ENCODE peak calls at places on chromosome 17, in nine cellular contexts. S, R, J, D, Y, V, Z, E and W are unnamed samples.

GRCh38 chr17:79073706-79074088 is 927 bp upstream of the ENGASE start:
- DNase-seq in S (no peak), R (no peak), J (peak), D (no peak), Y (no peak), V (no peak), Z (no peak), E (no peak), W (no peak)

GRCh38 chr17:62963296-62963695 is 2.7 kb upstream of the TANC2 start:
- DNase-seq in S (no peak), R (peak), J (no peak), D (no peak), Y (peak), V (no peak), Z (no peak), E (no peak), W (peak)

GRCh38 chr17:2853722-2854580 is 57.7 kb downstream of the RAP1GAP2 start:
- DNase-seq in S (no peak), R (no peak), J (peak), D (no peak), Y (peak), V (peak), Z (peak), E (peak), W (peak)

GRCh38 chr17:6756425-6757012 is 673 bp downstream of the XAF1 start:
- DNase-seq in S (no peak), R (no peak), J (peak), D (no peak), Y (no peak), V (no peak), Z (no peak), E (no peak), W (no peak)

GRCh38 chr17:37527249-37527851 is 37.7 kb downstream of the DUSP14 start:
- DNase-seq in S (peak), R (peak), J (peak), D (no peak), Y (peak), V (peak), Z (no peak), E (no peak), W (peak)

GRCh38 chr17:50062323-50063243 is 6.7 kb downstream of the ITGA3 start:
- DNase-seq in S (no peak), R (peak), J (peak), D (no peak), Y (peak), V (no peak), Z (peak), E (no peak), W (peak)

GRCh38 chr17:48013876-48014602 is 23.6 kb downstream of the COPZ2 start:
- DNase-seq in S (no peak), R (no peak), J (no peak), D (no peak), Y (no peak), V (no peak), Z (no peak), E (no peak), W (no peak)

GRCh38 chr17:47694818-47695663 is 1.1 kb downstream of the TBKBP1 start:
- DNase-seq in S (peak), R (peak), J (no peak), D (no peak), Y (peak), V (peak), Z (peak), E (no peak), W (no peak)

GRCh38 chr17:7408341-7408740 is 696 bp downstream of the NLGN2 start:
- DNase-seq in S (no peak), R (no peak), J (peak), D (no peak), Y (no peak), V (peak), Z (no peak), E (no peak), W (no peak)

GRCh38 chr17:34095101-34095500 is 160.0 kb upstream of the CCL2 start:
- DNase-seq in S (no peak), R (no peak), J (no peak), D (no peak), Y (no peak), V (no peak), Z (no peak), E (no peak), W (no peak)

GRCh38 chr17:67362173-67362572 is 4.2 kb downstream of the PSMD12 start:
- DNase-seq in S (no peak), R (no peak), J (no peak), D (no peak), Y (no peak), V (no peak), Z (no peak), E (no peak), W (no peak)

GRCh38 chr17:6421700-6422604 is 13.0 kb downstream of the AIPL1 start:
- DNase-seq in S (peak), R (peak), J (peak), D (peak), Y (peak), V (peak), Z (peak), E (no peak), W (peak)

GRCh38 chr17:732788-733720 is 658 bp downstream of the TLCD3A start:
- DNase-seq in S (peak), R (peak), J (peak), D (no peak), Y (peak), V (peak), Z (peak), E (no peak), W (peak)

GRCh38 chr17:67652433-67652832 is 65.3 kb upstream of the NOL11 start:
- DNase-seq in S (no peak), R (no peak), J (no peak), D (no peak), Y (no peak), V (no peak), Z (no peak), E (no peak), W (no peak)

GRCh38 chr17:42779942-42780815 is at the start of gene WNK4:
- DNase-seq in S (no peak), R (peak), J (peak), D (no peak), Y (peak), V (peak), Z (peak), E (no peak), W (no peak)

GRCh38 chr17:64400644-64401043 is 10.0 kb upstream of the PECAM1 start:
- DNase-seq in S (no peak), R (no peak), J (no peak), D (no peak), Y (no peak), V (no peak), Z (no peak), E (no peak), W (no peak)

GRCh38 chr17:64398330-64398729 is 7.7 kb upstream of the PECAM1 start:
- DNase-seq in S (no peak), R (no peak), J (no peak), D (no peak), Y (no peak), V (no peak), Z (no peak), E (no peak), W (no peak)

GRCh38 chr17:64399767-64400156 is 9.1 kb upstream of the PECAM1 start:
- DNase-seq in S (no peak), R (no peak), J (no peak), D (no peak), Y (no peak), V (no peak), Z (no peak), E (no peak), W (no peak)

GRCh38 chr17:64401244-64401860 is 10.7 kb upstream of the PECAM1 start:
- DNase-seq in S (no peak), R (no peak), J (no peak), D (no peak), Y (no peak), V (no peak), Z (no peak), E (no peak), W (no peak)

GRCh38 chr17:64399071-64399766 is 8.6 kb upstream of the PECAM1 start:
- DNase-seq in S (no peak), R (no peak), J (no peak), D (no peak), Y (no peak), V (no peak), Z (no peak), E (no peak), W (peak)
- H3K27ac ChIP-seq in S (no peak), R (no peak), J (no peak), D (no peak), Y (no peak), V (no peak), Z (no peak), E (no peak), W (no peak)

GRCh38 chr17:38740806-38741205 is 7.3 kb downstream of the PCGF2 start:
- DNase-seq in S (no peak), R (no peak), J (no peak), D (no peak), Y (no peak), V (no peak), Z (no peak), E (no peak), W (no peak)
- H3K27ac ChIP-seq in S (no peak), R (no peak), J (peak), D (no peak), Y (no peak), V (no peak), Z (peak), E (no peak), W (no peak)

GRCh38 chr17:45428050-45428953 is 4.4 kb downstream of the ARHGAP27 start:
- DNase-seq in S (peak), R (peak), J (peak), D (peak), Y (peak), V (peak), Z (peak), E (no peak), W (peak)

GRCh38 chr17:45427181-45427835 is 5.4 kb downstream of the ARHGAP27 start:
- DNase-seq in S (no peak), R (no peak), J (no peak), D (no peak), Y (no peak), V (no peak), Z (no peak), E (no peak), W (no peak)

GRCh38 chr17:45430006-45430737 is 2.5 kb downstream of the ARHGAP27 start:
- DNase-seq in S (no peak), R (no peak), J (peak), D (no peak), Y (no peak), V (peak), Z (no peak), E (no peak), W (no peak)

GRCh38 chr17:45429338-45430005 is 3.2 kb downstream of the ARHGAP27 start:
- DNase-seq in S (peak), R (no peak), J (peak), D (no peak), Y (peak), V (peak), Z (peak), E (no peak), W (no peak)

GRCh38 chr17:45428954-45429337 is 3.7 kb downstream of the ARHGAP27 start:
- DNase-seq in S (no peak), R (no peak), J (no peak), D (no peak), Y (no peak), V (peak), Z (no peak), E (no peak), W (no peak)
- H3K27ac ChIP-seq in S (no peak), R (no peak), J (peak), D (no peak), Y (no peak), V (no peak), Z (peak), E (peak), W (no peak)

GRCh38 chr17:60392042-60392844 is at the start of gene USP32:
- DNase-seq in S (peak), R (peak), J (peak), D (peak), Y (peak), V (peak), Z (peak), E (peak), W (peak)

GRCh38 chr17:60390881-60391418 is 983 bp downstream of the USP32 start:
- DNase-seq in S (peak), R (peak), J (peak), D (no peak), Y (peak), V (no peak), Z (peak), E (no peak), W (peak)

GRCh38 chr17:60391419-60392041 is 403 bp downstream of the USP32 start:
- DNase-seq in S (peak), R (no peak), J (no peak), D (no peak), Y (no peak), V (peak), Z (no peak), E (peak), W (no peak)

GRCh38 chr17:60388742-60389141 is 3.2 kb downstream of the USP32 start:
- DNase-seq in S (no peak), R (peak), J (no peak), D (no peak), Y (no peak), V (peak), Z (no peak), E (no peak), W (no peak)

DNA sequence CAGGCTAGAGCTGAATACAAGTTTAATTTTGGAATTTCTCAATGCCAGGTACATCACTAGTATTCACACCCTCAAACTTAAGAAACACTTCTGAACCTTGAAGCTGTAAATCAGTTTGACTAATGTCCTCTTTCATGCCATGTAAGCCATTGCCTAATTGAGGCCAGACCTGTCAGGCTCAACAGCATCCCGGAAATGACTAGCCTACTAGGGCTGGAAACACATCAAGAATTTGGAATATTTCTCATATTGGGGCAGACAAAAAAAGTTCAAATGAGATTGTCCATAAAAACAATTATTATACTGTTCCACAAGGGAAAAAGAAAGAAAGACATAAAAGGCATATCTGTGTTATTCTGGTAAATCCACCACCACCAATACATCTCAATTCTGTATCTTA is 1.7 kb downstream of the USP32 start:
- DNase-seq in S (peak), R (peak), J (peak), D (no peak), Y (peak), V (no peak), Z (no peak), E (no peak), W (peak)
- H3K27ac ChIP-seq in S (peak), R (peak), J (no peak), D (no peak), Y (no peak), V (no peak), Z (peak), E (peak), W (peak)

DNA sequence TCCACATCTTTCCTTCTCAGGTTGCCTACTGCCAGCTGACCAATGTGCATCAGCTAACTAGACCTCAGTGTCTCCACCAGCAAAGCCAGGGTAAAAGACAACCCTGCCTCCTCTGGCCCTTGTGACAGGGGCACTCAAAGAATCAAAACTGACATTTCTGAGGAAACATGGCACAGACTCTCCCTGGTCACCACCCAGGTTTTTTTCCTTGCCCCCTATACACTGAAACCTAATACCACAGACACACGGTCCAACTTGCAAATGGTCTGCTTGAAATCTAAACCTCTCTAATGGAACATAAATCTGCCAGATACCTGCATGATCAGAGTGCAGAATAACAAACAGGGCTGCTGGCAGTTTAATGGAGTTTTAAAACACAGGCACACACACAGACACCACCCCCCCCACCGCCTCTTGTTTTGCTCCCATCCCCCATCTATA is 19.5 kb upstream of the CORO6 start:
- DNase-seq in S (no peak), R (no peak), J (no peak), D (no peak), Y (no peak), V (no peak), Z (no peak), E (no peak), W (no peak)
- H3K27ac ChIP-seq in S (peak), R (peak), J (no peak), D (no peak), Y (no peak), V (no peak), Z (peak), E (no peak), W (no peak)

DNA sequence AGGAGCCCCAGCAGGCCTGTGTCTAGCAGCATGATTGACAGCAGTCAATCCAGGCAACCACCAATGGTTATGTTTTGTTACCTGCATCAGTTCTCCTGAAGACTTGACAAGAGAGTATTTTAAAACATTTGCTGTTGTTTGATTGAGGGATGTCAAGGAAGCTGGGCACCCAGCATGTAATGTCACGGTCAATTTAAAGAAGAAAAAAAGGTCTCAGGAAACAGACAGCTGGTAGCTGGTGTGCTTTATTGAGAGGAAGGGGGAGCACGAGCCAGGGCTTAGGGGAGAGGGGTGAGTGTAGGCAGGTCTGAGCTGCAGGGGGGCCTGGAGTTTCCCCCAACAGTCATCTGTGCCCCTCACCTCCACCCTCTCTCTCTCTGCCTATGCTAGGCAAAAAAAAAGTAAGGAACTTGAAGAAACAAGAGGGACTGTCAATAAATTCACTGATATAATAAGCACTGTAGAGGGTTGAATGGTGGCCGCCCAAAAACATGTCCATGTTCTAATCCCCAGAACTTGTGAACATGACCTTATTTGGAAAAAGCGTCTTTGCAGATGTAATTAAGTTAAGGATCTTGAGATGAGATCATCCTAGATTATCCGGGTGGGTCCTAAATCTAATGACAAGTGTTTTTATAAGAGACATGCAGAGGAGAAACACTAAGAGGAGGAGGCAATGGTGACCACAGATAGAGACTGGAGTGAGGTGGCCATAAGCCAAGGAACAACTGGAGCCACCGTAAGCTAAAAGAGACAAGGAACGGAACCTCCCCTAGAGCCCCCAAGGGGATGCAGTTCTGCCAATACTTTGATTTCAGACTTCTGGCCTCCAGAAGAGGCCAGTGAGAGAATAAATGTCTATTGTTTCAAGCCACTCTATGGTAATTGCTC is 14.5 kb downstream of the TSPOAP1 start:
- DNase-seq in S (peak), R (no peak), J (no peak), D (no peak), Y (no peak), V (no peak), Z (peak), E (peak), W (no peak)
- H3K27ac ChIP-seq in S (peak), R (no peak), J (no peak), D (no peak), Y (no peak), V (no peak), Z (no peak), E (no peak), W (no peak)